ENCODE peak calls at places on chromosome 4, in seven cellular contexts. P is Peyer's patch, L is HCT116, Q is left ventricle myocardium inferior, T is endothelial cell of umbilical vein, E is left lung, D is AG04449. N is an unnamed sample.

GRCh38 chr4:140052050-140052449 is 101.9 kb downstream of the MAML3 start:
- DNase-seq in P (peak; percentile 79), L (peak; percentile 22), Q (peak; percentile 47), T (peak; percentile 70), E (peak; percentile 48), D (no peak), N (no peak)

GRCh38 chr4:6561706-6562371 is 13.2 kb upstream of the MAN2B2 start:
- DNase-seq in P (no peak), L (no peak), Q (no peak), T (no peak), E (no peak), D (no peak), N (no peak)

GRCh38 chr4:139603576-139604387 is 47.8 kb upstream of the SETD7 start:
- DNase-seq in P (peak; percentile 57), L (peak; percentile 49), Q (no peak), T (peak; percentile 61), E (no peak), D (no peak), N (no peak)

GRCh38 chr4:67451464-67451863 is 93.8 kb downstream of the CENPC start:
- DNase-seq in P (no peak), L (no peak), Q (no peak), T (no peak), E (no peak), D (no peak), N (no peak)

GRCh38 chr4:108650212-108651067 is at the start of gene OSTC:
- DNase-seq in P (peak; percentile 98), L (peak; percentile 95), Q (peak; percentile 96), T (peak; percentile 95), E (peak; percentile 95), D (peak; percentile 88), N (peak; percentile 89)

GRCh38 chr4:148574502-148574901 is 132.3 kb upstream of the NR3C2 start:
- DNase-seq in P (no peak), L (no peak), Q (no peak), T (no peak), E (no peak), D (no peak), N (no peak)

GRCh38 chr4:159390648-159391047 is 287.8 kb downstream of the RAPGEF2 start:
- DNase-seq in P (no peak), L (peak; percentile 63), Q (no peak), T (peak; percentile 94), E (no peak), D (peak; percentile 78), N (no peak)

GRCh38 chr4:15378055-15378454 is 49.8 kb upstream of the C1QTNF7 start:
- DNase-seq in P (no peak), L (no peak), Q (no peak), T (no peak), E (no peak), D (no peak), N (no peak)

GRCh38 chr4:39544580-39545315 is 17.5 kb upstream of the UGDH start:
- DNase-seq in P (no peak), L (no peak), Q (no peak), T (no peak), E (no peak), D (no peak), N (no peak)

GRCh38 chr4:113050361-113050760 is 908 bp downstream of the ANK2 start:
- DNase-seq in P (no peak), L (no peak), Q (no peak), T (no peak), E (no peak), D (no peak), N (no peak)

GRCh38 chr4:48490012-48490679 is at the start of gene ZAR1:
- DNase-seq in P (no peak), L (no peak), Q (no peak), T (no peak), E (no peak), D (no peak), N (no peak)

GRCh38 chr4:78056265-78057129 is 626 bp upstream of the FRAS1 start:
- DNase-seq in P (peak; percentile 74), L (peak; percentile 93), Q (peak; percentile 70), T (peak; percentile 41), E (peak; percentile 65), D (no peak), N (peak; percentile 15)

DNA sequence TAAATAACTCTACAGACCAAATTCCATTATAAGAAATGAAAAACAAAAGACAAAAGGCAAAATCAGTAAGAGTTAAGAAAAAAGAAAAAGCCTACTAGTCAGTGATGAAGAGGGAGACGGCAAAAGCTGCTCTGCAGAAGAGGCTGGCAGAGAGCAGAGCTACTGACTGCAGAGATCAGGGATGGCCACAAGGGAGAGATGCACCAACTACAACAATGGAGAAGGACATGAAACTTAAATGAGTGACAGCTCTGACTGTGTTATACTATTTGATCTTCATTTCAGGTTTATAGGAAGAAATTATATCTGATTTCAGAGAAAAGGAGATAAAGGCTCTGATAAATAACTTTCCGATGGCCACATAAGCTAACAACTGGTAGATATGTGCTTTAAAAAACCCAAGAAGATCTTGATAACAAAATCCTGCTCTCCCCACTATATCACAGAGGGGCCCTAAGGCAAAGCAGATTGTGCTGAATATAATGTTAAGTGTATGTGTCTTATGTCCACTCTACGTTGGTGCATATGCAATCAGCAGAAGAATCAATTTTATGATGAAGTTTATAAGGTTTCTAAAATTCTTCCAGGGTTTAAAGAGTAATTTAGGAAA is 58.4 kb upstream of the COX18 start:
- DNase-seq in P (no peak), L (no peak), Q (no peak), T (peak; percentile 17), E (no peak), D (no peak), N (no peak)
- TF ChIP-seq CTCF in P (peak; percentile 31), L (no peak), Q (peak; percentile 52), T (peak; percentile 6), E (peak; percentile 21), D (no peak), N (peak; percentile 11)

DNA sequence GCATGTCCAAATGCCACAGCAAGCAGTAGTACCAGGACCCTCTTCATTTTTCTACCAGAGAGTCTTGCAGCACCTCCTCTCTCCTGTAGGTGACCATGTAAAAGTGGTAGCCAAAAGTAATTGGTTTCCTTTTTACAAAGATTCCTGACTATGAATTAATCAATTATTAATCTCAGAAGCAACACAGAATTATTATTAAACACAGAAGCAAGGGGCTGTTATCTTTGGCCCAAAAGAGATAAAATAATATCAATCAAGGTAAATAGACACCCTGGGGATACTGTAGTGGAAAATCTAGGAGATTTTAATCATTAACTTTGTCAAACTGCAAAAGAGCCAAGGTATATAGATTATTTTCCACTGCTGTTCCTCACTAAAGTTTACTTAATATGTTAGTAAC is at the start of gene GC:
- DNase-seq in P (no peak), L (no peak), Q (no peak), T (no peak), E (no peak), D (no peak), N (no peak)
- TF ChIP-seq CTCF in P (no peak), L (no peak), Q (no peak), T (no peak), E (no peak), D (no peak), N (no peak)

GRCh38 chr4:126591583-126591982 is 1041.2 kb upstream of the INTU start:
- DNase-seq in P (no peak), L (no peak), Q (no peak), T (no peak), E (no peak), D (no peak), N (no peak)

GRCh38 chr4:126593626-126594025 is 1039.1 kb upstream of the INTU start:
- DNase-seq in P (no peak), L (no peak), Q (no peak), T (no peak), E (no peak), D (no peak), N (no peak)

GRCh38 chr4:126595643-126596042 is 1037.1 kb upstream of the INTU start:
- DNase-seq in P (no peak), L (no peak), Q (no peak), T (no peak), E (no peak), D (no peak), N (no peak)

GRCh38 chr4:126592088-126592487 is 1040.7 kb upstream of the INTU start:
- DNase-seq in P (no peak), L (no peak), Q (no peak), T (no peak), E (no peak), D (no peak), N (no peak)
- TF ChIP-seq CTCF in P (no peak), L (no peak), Q (peak; percentile 46), T (no peak), E (no peak), D (peak; percentile 16), N (no peak)

GRCh38 chr4:130306566-130306965 is 1210.6 kb downstream of the C4orf33 start:
- DNase-seq in P (no peak), L (no peak), Q (no peak), T (no peak), E (no peak), D (no peak), N (no peak)
- TF ChIP-seq CTCF in P (no peak), L (no peak), Q (no peak), T (no peak), E (no peak), D (no peak), N (no peak)

GRCh38 chr4:115729739-115730266 is 616.4 kb upstream of the NDST4 start:
- DNase-seq in P (no peak), L (no peak), Q (no peak), T (no peak), E (no peak), D (no peak), N (no peak)
- TF ChIP-seq CTCF in P (no peak), L (no peak), Q (no peak), T (no peak), E (no peak), D (no peak), N (no peak)

DNA sequence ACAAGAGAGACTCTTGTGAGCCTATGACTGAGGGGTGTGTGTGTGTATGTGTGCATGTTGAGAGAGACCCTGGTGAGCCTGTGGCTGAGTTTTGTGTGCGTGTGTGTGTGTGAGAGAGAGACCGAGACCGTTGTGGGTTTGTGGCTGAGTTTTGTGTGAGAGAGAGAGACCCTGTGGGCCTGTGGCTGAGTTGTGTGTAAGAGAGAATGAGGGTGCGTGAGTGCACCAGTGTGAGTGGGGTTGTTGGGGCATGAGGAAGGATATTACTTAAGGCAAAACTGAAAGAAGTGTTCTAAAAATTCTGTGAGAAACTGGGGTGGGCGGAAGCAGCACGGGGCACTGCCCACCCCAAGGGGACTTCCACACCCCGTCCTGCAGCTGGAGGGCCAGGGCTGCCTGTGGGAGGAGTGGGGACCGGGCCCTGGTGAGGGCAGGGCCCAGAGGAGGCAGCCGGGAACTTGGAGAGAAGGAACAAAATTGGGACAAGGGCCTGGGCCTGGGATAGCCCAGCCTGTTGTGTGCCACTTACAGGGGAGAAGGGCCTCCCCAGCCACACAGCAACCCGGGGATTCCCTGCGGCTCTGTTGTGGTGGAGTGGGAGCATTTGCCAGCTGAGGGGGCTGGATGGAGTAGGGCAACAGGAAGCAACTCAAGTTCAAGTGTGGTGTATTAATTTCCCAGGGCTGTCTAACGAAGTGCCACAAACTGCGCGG is 22.0 kb downstream of the TMEM131L start:
- DNase-seq in P (no peak), L (no peak), Q (no peak), T (peak; percentile 50), E (no peak), D (no peak), N (peak; percentile 72)
- TF ChIP-seq CTCF in P (no peak), L (no peak), Q (no peak), T (no peak), E (no peak), D (no peak), N (no peak)